ENCODE peak calls at places on chromosomes 11 and 22, in eight cellular contexts. S is lower lobe of right lung; Q is HCT116; P is naive thymus-derived CD4-positive, alpha-beta T cell; B is GM23338; X is OCI-LY7; Y is CD8-positive, alpha-beta memory T cell; D is thyroid gland. C is an unnamed sample.

GRCh38 chr11:38814670-38815069 is 2216.6 kb upstream of the RAG2 start:
- DNase-seq in Q (no peak), Y (no peak), P (no peak), S (no peak), X (no peak), B (no peak), D (no peak), C (no peak)

GRCh38 chr11:18540207-18541009 is 13.7 kb upstream of the TSG101 start:
- DNase-seq in D (no peak), P (peak; percentile 60), B (peak; percentile 48), Q (no peak), S (no peak), X (peak; percentile 65), Y (no peak), C (no peak)

GRCh38 chr11:115884800-115885445 is 380.7 kb upstream of the CADM1 start:
- DNase-seq in X (no peak), Y (no peak), D (no peak), B (no peak), S (no peak), P (no peak), Q (no peak), C (no peak)

GRCh38 chr11:64844330-64845124 is at the start of gene CDC42BPG:
- DNase-seq in P (peak; percentile 74), X (peak; percentile 80), Q (peak; percentile 57), S (peak; percentile 89), B (peak; percentile 97), Y (peak; percentile 72), D (peak; percentile 94), C (no peak)

GRCh38 chr11:70820712-70821111 is 422.4 kb downstream of the CTTN start:
- DNase-seq in D (no peak), Q (no peak), B (no peak), P (no peak), X (no peak), S (no peak), Y (no peak), C (no peak)

GRCh38 chr11:67561971-67562560 is 21.5 kb upstream of the GSTP1 start:
- DNase-seq in D (peak; percentile 80), Y (no peak), B (no peak), Q (no peak), P (no peak), X (no peak), S (no peak), C (no peak)

GRCh38 chr11:60121259-60121658 is 32.8 kb downstream of the MS4A2 start:
- DNase-seq in D (no peak), X (peak; percentile 20), B (peak; percentile 29), S (no peak), Y (no peak), P (no peak), Q (no peak), C (no peak)

GRCh38 chr11:26229270-26229669 is 102.7 kb upstream of the ANO3 start:
- DNase-seq in X (no peak), D (no peak), Y (no peak), Q (no peak), S (no peak), P (no peak), B (no peak), C (no peak)

GRCh38 chr11:47986219-47986618 is 5.9 kb downstream of the PTPRJ start:
- DNase-seq in Q (no peak), Y (no peak), S (no peak), D (no peak), P (no peak), X (no peak), B (no peak), C (no peak)

GRCh38 chr11:47981667-47982404 is 1.5 kb downstream of the PTPRJ start:
- DNase-seq in P (no peak), D (no peak), B (no peak), S (peak; percentile 68), Q (no peak), Y (no peak), X (peak; percentile 41), C (no peak)

GRCh38 chr11:47980907-47981621 is 705 bp downstream of the PTPRJ start:
- DNase-seq in S (peak; percentile 75), B (peak; percentile 83), D (peak; percentile 61), X (peak; percentile 67), Q (no peak), P (no peak), Y (peak; percentile 25), C (peak; percentile 67)

GRCh38 chr11:47986742-47987141 is 6.4 kb downstream of the PTPRJ start:
- DNase-seq in Q (peak; percentile 79), B (no peak), P (no peak), D (no peak), Y (no peak), S (no peak), X (no peak), C (no peak)

GRCh38 chr11:47983464-47984397 is 3.4 kb downstream of the PTPRJ start:
- DNase-seq in P (no peak), B (no peak), S (no peak), X (peak; percentile 43), D (no peak), Q (no peak), Y (no peak), C (no peak)
- H3K4me3 ChIP-seq in P (peak overlapping the region; percentile 23), B (no peak overlapping the region), S (no peak overlapping the region), X (peak overlapping the region; percentile 37), D (no peak overlapping the region), Q (no peak overlapping the region), Y (peak overlapping the region; percentile 21), C (no peak overlapping the region)

GRCh38 chr11:12214751-12215150 is 104.4 kb downstream of the MICAL2 start:
- DNase-seq in S (no peak), Q (no peak), X (no peak), Y (no peak), B (no peak), D (no peak), P (no peak), C (no peak)

GRCh38 chr11:12212181-12212820 is 101.9 kb downstream of the MICAL2 start:
- DNase-seq in B (no peak), D (no peak), Q (no peak), X (no peak), P (no peak), S (no peak), Y (no peak), C (no peak)

GRCh38 chr11:12211331-12212065 is 101.1 kb downstream of the MICAL2 start:
- DNase-seq in X (no peak), S (no peak), D (no peak), B (no peak), Y (no peak), P (no peak), Q (no peak), C (no peak)

GRCh38 chr11:12213920-12214319 is 103.5 kb downstream of the MICAL2 start:
- DNase-seq in Q (no peak), S (no peak), D (no peak), P (no peak), X (no peak), Y (no peak), B (no peak), C (no peak)

GRCh38 chr11:12212821-12213185 is 102.4 kb downstream of the MICAL2 start:
- DNase-seq in P (no peak), Q (no peak), S (no peak), D (no peak), Y (no peak), B (no peak), X (no peak), C (no peak)
- H3K36me3 ChIP-seq in P (peaks cover 11% of the 10 kb centered on the region), Q (no peaks in the 10 kb centered on the region), S (peaks cover 53% of the 10 kb centered on the region), D (peaks cover 18% of the 10 kb centered on the region), Y (peaks cover 19% of the 10 kb centered on the region), B (no peaks in the 10 kb centered on the region), X (no peaks in the 10 kb centered on the region), C (peaks cover 27% of the 10 kb centered on the region)

DNA sequence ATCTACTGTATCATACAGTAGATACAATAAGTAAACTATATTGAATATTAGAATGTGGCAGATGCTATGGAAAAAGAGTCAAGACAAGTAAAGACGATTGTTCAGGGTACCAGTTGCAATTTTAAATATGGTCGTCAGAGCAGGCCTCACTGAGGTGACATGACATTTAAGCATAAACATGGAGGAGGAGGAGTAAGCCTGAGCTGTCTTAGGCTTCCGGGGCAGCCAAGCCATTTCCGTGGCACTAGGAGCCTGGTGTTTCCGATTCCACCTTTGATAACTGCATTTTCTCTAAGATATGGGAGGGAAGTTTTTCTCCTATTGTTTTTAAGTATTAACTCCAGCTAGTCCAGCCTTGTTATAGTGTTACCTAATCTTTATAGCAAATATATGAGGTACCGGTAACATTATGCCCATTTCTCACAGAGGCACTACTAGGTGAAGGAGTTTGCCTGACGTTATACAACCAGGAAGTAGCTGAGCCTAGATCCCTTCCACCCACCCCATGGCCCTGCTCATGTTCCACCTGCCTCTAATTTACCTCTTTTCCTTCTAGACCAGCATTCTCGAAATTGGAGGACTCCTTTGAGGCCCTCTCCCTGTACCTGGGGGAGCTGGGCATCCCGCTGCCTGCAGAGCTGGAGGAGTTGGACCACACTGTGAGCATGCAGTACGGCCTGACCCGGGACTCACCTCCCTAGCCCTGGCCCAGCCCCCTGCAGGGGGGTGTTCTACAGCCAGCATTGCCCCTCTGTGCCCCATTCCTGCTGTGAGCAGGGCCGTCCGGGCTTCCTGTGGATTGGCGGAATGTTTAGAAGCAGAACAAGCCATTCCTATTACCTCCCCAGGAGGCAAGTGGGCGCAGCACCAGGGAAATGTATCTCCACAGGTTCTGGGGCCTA is 14.3 kb downstream of the PIK3IP1 start:
- DNase-seq in X (no peak), B (no peak), Q (no peak), S (no peak), P (peak; percentile 47), D (no peak), Y (no peak), C (peak; percentile 60)
- H3K4me3 ChIP-seq in X (no peak overlapping the region), B (no peak overlapping the region), Q (no peak overlapping the region), S (no peak overlapping the region), P (peak overlapping the region; percentile 35), D (no peak overlapping the region), Y (peak overlapping the region; percentile 13), C (no peak overlapping the region)

GRCh38 chr22:19723990-19724827 is 870 bp downstream of the GP1BB start:
- DNase-seq in D (peak; percentile 38), P (peak; percentile 25), Q (no peak), B (peak; percentile 82), Y (no peak), S (no peak), X (peak; percentile 28), C (no peak)

GRCh38 chr22:19723165-19723989 is at the start of gene GP1BB:
- DNase-seq in P (peak; percentile 35), X (no peak), S (peak; percentile 61), Y (no peak), Q (no peak), D (peak; percentile 19), B (peak; percentile 72), C (no peak)

GRCh38 chr22:19727310-19728150 is 4.2 kb downstream of the GP1BB start:
- DNase-seq in Q (no peak), B (no peak), Y (no peak), X (no peak), S (no peak), P (no peak), D (no peak), C (no peak)

GRCh38 chr22:19722915-19723164 is 499 bp upstream of the GP1BB start:
- DNase-seq in S (no peak), Y (no peak), Q (no peak), X (no peak), P (no peak), D (no peak), B (peak; percentile 51), C (no peak)

DNA sequence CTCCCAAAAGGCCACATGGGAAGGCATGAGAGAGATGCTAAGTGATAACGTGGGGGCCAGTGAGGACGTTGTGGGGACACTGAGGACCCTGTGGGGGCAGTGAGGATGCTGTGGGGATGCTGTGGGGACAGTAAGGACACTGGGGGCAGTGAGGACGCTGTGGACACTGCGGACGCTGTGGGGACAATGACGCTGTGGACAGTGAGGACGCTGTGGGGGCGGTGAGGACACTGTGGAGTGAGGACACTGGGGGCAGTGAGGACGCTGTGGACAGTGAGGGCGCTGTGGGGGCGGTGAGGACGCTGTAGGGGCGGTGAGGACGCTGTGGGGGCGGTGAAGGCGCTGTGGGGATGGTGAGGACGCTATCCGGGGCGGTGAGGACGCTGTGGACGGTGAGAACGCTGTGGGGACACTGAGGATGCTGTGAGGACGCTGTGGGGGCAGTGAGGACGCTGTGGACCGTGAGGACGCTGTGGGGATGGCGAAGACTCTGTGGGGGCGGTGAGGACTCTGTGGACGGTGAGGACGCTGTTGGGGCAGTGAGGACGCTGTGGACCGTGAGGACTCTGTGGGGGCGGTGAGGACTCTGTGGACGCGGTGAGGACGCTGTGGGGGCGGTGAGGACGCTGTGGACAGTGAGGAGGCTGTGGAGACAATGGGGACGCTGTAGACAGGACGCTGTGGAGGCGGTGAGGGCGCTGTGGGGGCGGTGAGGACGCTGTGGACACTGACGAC is 1.8 kb downstream of the GP1BB start:
- DNase-seq in Q (no peak), Y (no peak), P (no peak), S (no peak), B (no peak), D (no peak), X (no peak), C (no peak)
- H3K36me3 ChIP-seq in Q (no peaks in the 10 kb centered on the region), Y (peaks cover under 1% of the 10 kb centered on the region), P (no peaks in the 10 kb centered on the region), S (no peaks in the 10 kb centered on the region), B (no peaks in the 10 kb centered on the region), D (peaks cover 12% of the 10 kb centered on the region), X (no peaks in the 10 kb centered on the region), C (no peaks in the 10 kb centered on the region)